ENCODE peak calls at places on chromosome 14, in nine cellular contexts. P is activated gamma-delta T cell treated with Interleukin-2 at 50 U/mL for 16 hours; G is NCI-H2107; S is EL; M is IMR-90; V is tibial artery; O is HuH-7.5; I is GM12865; C is stimulated activated CD4-positive, alpha-beta T cell treated with anti-CD3 and anti-CD28 coated beads, Interleukin-4, amount 100 ng/mL, for 4 hours. E is an unnamed sample.

GRCh38 chr14:99346470-99347080 is 74.6 kb upstream of the BCL11B start:
- DNase-seq in P (no peak), G (no peak), S (no peak), M (no peak), V (no peak), O (no peak), I (no peak), C (no peak), E (no peak)

GRCh38 chr14:59964251-59965007 is 44.5 kb downstream of the LRRC9 start:
- DNase-seq in P (no peak), G (no peak), S (peak; percentile 6), M (peak; percentile 31), V (no peak), O (no peak), I (peak; percentile 14), C (no peak), E (no peak)

GRCh38 chr14:35368583-35368982 is 36.0 kb downstream of the NFKBIA start:
- DNase-seq in P (no peak), G (no peak), S (no peak), M (no peak), V (no peak), O (no peak), I (no peak), C (no peak), E (no peak)

GRCh38 chr14:99273025-99273723 is 1.2 kb upstream of the BCL11B start:
- DNase-seq in P (no peak), G (peak; percentile 54), S (peak; percentile 11), M (no peak), V (no peak), O (peak; percentile 36), I (no peak), C (peak; percentile 60), E (no peak)

GRCh38 chr14:74826574-74826973 is 49.4 kb downstream of the PROX2 start:
- DNase-seq in P (no peak), G (no peak), S (no peak), M (no peak), V (no peak), O (no peak), I (no peak), C (no peak), E (no peak)

GRCh38 chr14:47675489-47676300 is at the start of gene MDGA2:
- DNase-seq in P (no peak), G (no peak), S (no peak), M (no peak), V (no peak), O (no peak), I (no peak), C (no peak), E (no peak)

GRCh38 chr14:105015905-105016304 is 5.0 kb downstream of the CDCA4 start:
- DNase-seq in P (no peak), G (no peak), S (no peak), M (no peak), V (no peak), O (no peak), I (no peak), C (no peak), E (no peak)

GRCh38 chr14:26597136-26598080 is at the start of gene NOVA1:
- DNase-seq in P (no peak), G (no peak), S (no peak), M (no peak), V (peak; percentile 25), O (peak; percentile 17), I (no peak), C (no peak), E (no peak)

GRCh38 chr14:40652089-40652691 is 954.5 kb upstream of the LRFN5 start:
- DNase-seq in P (no peak), G (no peak), S (no peak), M (no peak), V (no peak), O (no peak), I (no peak), C (no peak), E (no peak)

GRCh38 chr14:79483472-79483871 is 727.8 kb downstream of the DIO2 start:
- DNase-seq in P (no peak), G (no peak), S (peak; percentile 69), M (peak; percentile 93), V (no peak), O (no peak), I (no peak), C (no peak), E (no peak)

GRCh38 chr14:80618751-80619329 is 322.7 kb downstream of the CEP128 start:
- DNase-seq in P (no peak), G (no peak), S (peak; percentile 13), M (peak; percentile 87), V (no peak), O (no peak), I (no peak), C (no peak), E (no peak)

GRCh38 chr14:67934087-67934486 is 114.5 kb downstream of the RAD51B start:
- DNase-seq in P (no peak), G (peak; percentile 54), S (peak; percentile 80), M (peak; percentile 85), V (no peak), O (peak; percentile 52), I (peak; percentile 68), C (no peak), E (peak; percentile 26)

E was measured in 8988T.